ENCODE peak calls at places on chromosomes 16 and 17, in six cellular contexts. One of them, this sample, is unnamed.

GRCh38 chr17:43534909-43535308 is 11.2 kb downstream of the ETV4 start:
- DNase-seq in activated gamma-delta T cell: no peak
- DNase-seq in NCI-H187: no peak
- DNase-seq in HuH-7: no peak
- DNase-seq in NCI-H82: no peak
- DNase-seq in NAMALWA: no peak
- DNase-seq in this sample: no peak

GRCh38 chr17:77376795-77377751 is 236.3 kb downstream of the SEC14L1 start:
- DNase-seq in NCI-H82: peak; percentile 99
- DNase-seq in NCI-H187: no peak
- DNase-seq in HuH-7: no peak
- DNase-seq in NAMALWA: no peak
- DNase-seq in activated gamma-delta T cell: no peak
- DNase-seq in this sample: no peak

GRCh38 chr17:18981642-18982424 is 22.7 kb downstream of the FAM83G start:
- DNase-seq in NAMALWA: no peak
- DNase-seq in activated gamma-delta T cell: no peak
- DNase-seq in HuH-7: peak; percentile 64
- DNase-seq in NCI-H82: no peak
- DNase-seq in NCI-H187: no peak
- DNase-seq in this sample: no peak

GRCh38 chr17:16328997-16329396 is 24.3 kb downstream of the CENPV start:
- DNase-seq in NCI-H82: peak; percentile 49
- DNase-seq in activated gamma-delta T cell: no peak
- DNase-seq in NCI-H187: no peak
- DNase-seq in HuH-7: peak; percentile 21
- DNase-seq in NAMALWA: no peak
- DNase-seq in this sample: no peak

GRCh38 chr16:50671644-50672260 is 9.4 kb downstream of the SNX20 start:
- DNase-seq in NAMALWA: peak; percentile 62
- DNase-seq in HuH-7: peak; percentile 39
- DNase-seq in NCI-H187: no peak
- DNase-seq in NCI-H82: peak; percentile 59
- DNase-seq in activated gamma-delta T cell: no peak
- DNase-seq in this sample: no peak

GRCh38 chr16:4601317-4602186 is 13.1 kb downstream of the UBALD1 start:
- DNase-seq in activated gamma-delta T cell: no peak
- DNase-seq in NCI-H82: no peak
- DNase-seq in NAMALWA: no peak
- DNase-seq in HuH-7: no peak
- DNase-seq in NCI-H187: no peak
- DNase-seq in this sample: no peak

GRCh38 chr16:88365244-88365865 is 17.4 kb upstream of the ZNF469 start:
- DNase-seq in NAMALWA: no peak
- DNase-seq in HuH-7: no peak
- DNase-seq in NCI-H82: no peak
- DNase-seq in NCI-H187: no peak
- DNase-seq in activated gamma-delta T cell: no peak
- DNase-seq in this sample: no peak

GRCh38 chr16:16138034-16138635 is 85.2 kb downstream of the ABCC6 start:
- DNase-seq in HuH-7: no peak
- DNase-seq in activated gamma-delta T cell: no peak
- DNase-seq in NAMALWA: no peak
- DNase-seq in NCI-H82: no peak
- DNase-seq in NCI-H187: no peak
- DNase-seq in this sample: no peak

GRCh38 chr16:76428858-76429257 is 151.7 kb downstream of the CNTNAP4 start:
- DNase-seq in NCI-H82: no peak
- DNase-seq in HuH-7: peak; percentile 15
- DNase-seq in NAMALWA: no peak
- DNase-seq in activated gamma-delta T cell: no peak
- DNase-seq in NCI-H187: no peak
- DNase-seq in this sample: no peak

GRCh38 chr17:28412131-28412530 is 6.1 kb upstream of the SLC46A1 start:
- DNase-seq in NAMALWA: no peak
- DNase-seq in activated gamma-delta T cell: no peak
- DNase-seq in NCI-H82: no peak
- DNase-seq in HuH-7: no peak
- DNase-seq in NCI-H187: no peak
- DNase-seq in this sample: no peak

GRCh38 chr16:17470871-17471744 is at the start of gene XYLT1:
- DNase-seq in activated gamma-delta T cell: peak; percentile 22
- DNase-seq in NAMALWA: peak; percentile 41
- DNase-seq in NCI-H187: no peak
- DNase-seq in HuH-7: no peak
- DNase-seq in NCI-H82: peak; percentile 70
- DNase-seq in this sample: no peak

GRCh38 chr16:11396241-11397048 is 51.2 kb downstream of the RMI2 start:
- DNase-seq in NAMALWA: peak; percentile 73
- DNase-seq in HuH-7: peak; percentile 97
- DNase-seq in NCI-H187: no peak
- DNase-seq in NCI-H82: peak; percentile 79
- DNase-seq in activated gamma-delta T cell: no peak
- DNase-seq in this sample: peak; percentile 68

GRCh38 chr16:31474173-31474714 is 2.3 kb downstream of the TGFB1I1 start:
- DNase-seq in activated gamma-delta T cell: no peak
- DNase-seq in NCI-H82: no peak
- DNase-seq in NCI-H187: no peak
- DNase-seq in HuH-7: no peak
- DNase-seq in NAMALWA: no peak
- DNase-seq in this sample: no peak

GRCh38 chr16:3259097-3259496 is 2.7 kb upstream of the MEFV start:
- DNase-seq in HuH-7: peak; percentile 27
- DNase-seq in NCI-H187: no peak
- DNase-seq in activated gamma-delta T cell: no peak
- DNase-seq in NAMALWA: no peak
- DNase-seq in NCI-H82: no peak
- DNase-seq in this sample: no peak

GRCh38 chr17:67245694-67246397 is 850 bp upstream of the HELZ start:
- DNase-seq in NCI-H82: peak; percentile 61
- DNase-seq in NCI-H187: no peak
- DNase-seq in activated gamma-delta T cell: peak; percentile 36
- DNase-seq in NAMALWA: peak; percentile 58
- DNase-seq in HuH-7: peak; percentile 61
- DNase-seq in this sample: no peak

GRCh38 chr17:60231691-60232090 is 81.9 kb downstream of the CA4 start:
- DNase-seq in NCI-H82: peak; percentile 35
- DNase-seq in NAMALWA: no peak
- DNase-seq in HuH-7: no peak
- DNase-seq in NCI-H187: no peak
- DNase-seq in activated gamma-delta T cell: no peak
- DNase-seq in this sample: no peak

GRCh38 chr17:45584092-45585036 is 93.8 kb upstream of the PLEKHM1 start:
- DNase-seq in HuH-7: peak; percentile 70
- DNase-seq in NAMALWA: peak; percentile 84
- DNase-seq in activated gamma-delta T cell: no peak
- DNase-seq in NCI-H187: no peak
- DNase-seq in NCI-H82: no peak
- DNase-seq in this sample: peak; percentile 55

GRCh38 chr17:61757168-61757567 is 106.2 kb downstream of the BRIP1 start:
- DNase-seq in NCI-H82: no peak
- DNase-seq in HuH-7: no peak
- DNase-seq in activated gamma-delta T cell: no peak
- DNase-seq in NAMALWA: no peak
- DNase-seq in NCI-H187: no peak
- DNase-seq in this sample: no peak

GRCh38 chr17:78357177-78357586 is 2.7 kb downstream of the SOCS3 start:
- DNase-seq in HuH-7: no peak
- DNase-seq in NCI-H187: no peak
- DNase-seq in NAMALWA: no peak
- DNase-seq in activated gamma-delta T cell: no peak
- DNase-seq in NCI-H82: no peak
- DNase-seq in this sample: no peak

GRCh38 chr17:8354196-8354595 is 14.6 kb downstream of the ODF4 start:
- DNase-seq in NCI-H187: no peak
- DNase-seq in activated gamma-delta T cell: no peak
- DNase-seq in NCI-H82: no peak
- DNase-seq in NAMALWA: no peak
- DNase-seq in HuH-7: no peak
- DNase-seq in this sample: no peak

GRCh38 chr16:53058441-53058840 is 3.6 kb downstream of the CHD9 start:
- DNase-seq in activated gamma-delta T cell: no peak
- DNase-seq in NAMALWA: no peak
- DNase-seq in NCI-H82: peak; percentile 86
- DNase-seq in NCI-H187: no peak
- DNase-seq in HuH-7: no peak
- DNase-seq in this sample: no peak

GRCh38 chr16:82004651-82005490 is 6.4 kb downstream of the SDR42E1 start:
- DNase-seq in NAMALWA: no peak
- DNase-seq in NCI-H187: no peak
- DNase-seq in HuH-7: no peak
- DNase-seq in NCI-H82: peak; percentile 88
- DNase-seq in activated gamma-delta T cell: no peak
- DNase-seq in this sample: no peak

GRCh38 chr17:6327007-6327406 is 107.9 kb downstream of the AIPL1 start:
- DNase-seq in NAMALWA: peak; percentile 1
- DNase-seq in HuH-7: no peak
- DNase-seq in NCI-H187: no peak
- DNase-seq in activated gamma-delta T cell: no peak
- DNase-seq in NCI-H82: peak; percentile 56
- DNase-seq in this sample: no peak

GRCh38 chr17:40552806-40553693 is 12.2 kb downstream of the CCR7 start:
- DNase-seq in NAMALWA: no peak
- DNase-seq in NCI-H82: no peak
- DNase-seq in HuH-7: no peak
- DNase-seq in activated gamma-delta T cell: no peak
- DNase-seq in NCI-H187: no peak
- DNase-seq in this sample: no peak

GRCh38 chr17:12613566-12613965 is 52.1 kb upstream of the MYOCD start:
- DNase-seq in NCI-H187: no peak
- DNase-seq in NAMALWA: no peak
- DNase-seq in HuH-7: no peak
- DNase-seq in NCI-H82: no peak
- DNase-seq in activated gamma-delta T cell: no peak
- DNase-seq in this sample: no peak

GRCh38 chr17:17628388-17629008 is 37.0 kb upstream of the PEMT start:
- DNase-seq in NCI-H82: no peak
- DNase-seq in activated gamma-delta T cell: no peak
- DNase-seq in NCI-H187: no peak
- DNase-seq in NAMALWA: peak; percentile 37
- DNase-seq in HuH-7: no peak
- DNase-seq in this sample: no peak

GRCh38 chr16:87447323-87447722 is 45.5 kb downstream of the ZCCHC14 start:
- DNase-seq in HuH-7: no peak
- DNase-seq in NAMALWA: no peak
- DNase-seq in NCI-H82: no peak
- DNase-seq in activated gamma-delta T cell: no peak
- DNase-seq in NCI-H187: no peak
- DNase-seq in this sample: no peak

GRCh38 chr16:31428277-31428597 is at the start of gene COX6A2:
- DNase-seq in HuH-7: no peak
- DNase-seq in NAMALWA: no peak
- DNase-seq in NCI-H187: no peak
- DNase-seq in activated gamma-delta T cell: no peak
- DNase-seq in NCI-H82: no peak
- DNase-seq in this sample: no peak

GRCh38 chr17:63698886-63699637 is 863 bp downstream of the LIMD2 start:
- DNase-seq in NCI-H82: peak; percentile 66
- DNase-seq in NCI-H187: no peak
- DNase-seq in HuH-7: peak; percentile 69
- DNase-seq in NAMALWA: peak; percentile 95
- DNase-seq in activated gamma-delta T cell: peak; percentile 78
- DNase-seq in this sample: peak; percentile 57

GRCh38 chr16:31200821-31201510 is 1.6 kb downstream of the PYCARD start:
- DNase-seq in HuH-7: no peak
- DNase-seq in activated gamma-delta T cell: no peak
- DNase-seq in NCI-H187: no peak
- DNase-seq in NCI-H82: peak; percentile 33
- DNase-seq in NAMALWA: peak; percentile 83
- DNase-seq in this sample: no peak

GRCh38 chr17:34615326-34615725 is 35.9 kb downstream of the TMEM132E start:
- DNase-seq in NAMALWA: no peak
- DNase-seq in NCI-H187: no peak
- DNase-seq in HuH-7: no peak
- DNase-seq in NCI-H82: peak; percentile 77
- DNase-seq in activated gamma-delta T cell: no peak
- DNase-seq in this sample: no peak

GRCh38 chr17:39754161-39754957 is 16.6 kb downstream of the GRB7 start:
- DNase-seq in NCI-H82: peak; percentile 86
- DNase-seq in HuH-7: peak; percentile 95
- DNase-seq in activated gamma-delta T cell: peak; percentile 98
- DNase-seq in NAMALWA: peak; percentile 98
- DNase-seq in NCI-H187: peak; percentile 60
- DNase-seq in this sample: peak; percentile 97

GRCh38 chr17:60910415-60910814 is 232.8 kb downstream of the BCAS3 start:
- DNase-seq in HuH-7: no peak
- DNase-seq in NCI-H187: no peak
- DNase-seq in activated gamma-delta T cell: no peak
- DNase-seq in NCI-H82: no peak
- DNase-seq in NAMALWA: no peak
- DNase-seq in this sample: no peak

GRCh38 chr16:19718624-19718965 is 524 bp downstream of the IQCK start:
- DNase-seq in NCI-H82: peak; percentile 50
- DNase-seq in NCI-H187: no peak
- DNase-seq in NAMALWA: no peak
- DNase-seq in HuH-7: peak; percentile 36
- DNase-seq in activated gamma-delta T cell: no peak
- DNase-seq in this sample: no peak

GRCh38 chr17:29155235-29155965 is 24.8 kb downstream of the MYO18A start:
- DNase-seq in NCI-H187: no peak
- DNase-seq in activated gamma-delta T cell: peak; percentile 19
- DNase-seq in NAMALWA: no peak
- DNase-seq in HuH-7: peak; percentile 80
- DNase-seq in NCI-H82: no peak
- DNase-seq in this sample: no peak

GRCh38 chr17:6393368-6393952 is 41.5 kb downstream of the AIPL1 start:
- DNase-seq in NCI-H187: no peak
- DNase-seq in activated gamma-delta T cell: no peak
- DNase-seq in HuH-7: no peak
- DNase-seq in NCI-H82: peak; percentile 28
- DNase-seq in NAMALWA: no peak
- DNase-seq in this sample: no peak

GRCh38 chr16:30805056-30805369 is 18.0 kb upstream of the ZNF629 start:
- DNase-seq in HuH-7: no peak
- DNase-seq in NCI-H187: no peak
- DNase-seq in activated gamma-delta T cell: no peak
- DNase-seq in NCI-H82: peak; percentile 46
- DNase-seq in NAMALWA: no peak
- DNase-seq in this sample: no peak

GRCh38 chr17:32947736-32948135 is 19.8 kb downstream of the TMEM98 start:
- DNase-seq in NCI-H82: no peak
- DNase-seq in activated gamma-delta T cell: no peak
- DNase-seq in HuH-7: no peak
- DNase-seq in NAMALWA: no peak
- DNase-seq in NCI-H187: no peak
- DNase-seq in this sample: no peak